ENCODE peak calls at places on chromosomes 11 and 22, in four cellular contexts. U is CD8-positive, alpha-beta T cell; R is AG04450; F is CD4-positive, alpha-beta T cell. W is an unnamed sample.

GRCh38 chr11:43681543-43681942 is 1.0 kb downstream of the HSD17B12 start:
- DNase-seq in U (no peak), F (no peak), R (no peak), W (no peak)

GRCh38 chr11:95699631-95700470 is 89.7 kb downstream of the FAM76B start:
- DNase-seq in U (no peak), F (no peak), R (no peak), W (no peak)

GRCh38 chr11:96197801-96198465 is 145.1 kb downstream of the MAML2 start:
- DNase-seq in U (no peak), R (no peak), F (no peak), W (no peak)

GRCh38 chr11:29707924-29708323 is 308.9 kb downstream of the KCNA4 start:
- DNase-seq in R (no peak), U (no peak), F (no peak), W (no peak)

GRCh38 chr22:39224550-39224949 is 20.2 kb downstream of the PDGFB start:
- DNase-seq in U (no peak), F (no peak), R (no peak), W (no peak)

GRCh38 chr11:64385953-64386704 is 27.2 kb downstream of the RPS6KA4 start:
- DNase-seq in U (peak), R (no peak), F (no peak), W (no peak)

GRCh38 chr11:65786786-65787636 is at the start of gene OVOL1:
- DNase-seq in U (peak), R (no peak), F (no peak), W (no peak)

GRCh38 chr22:25236417-25236816 is 17.0 kb downstream of the CRYBB2 start:
- DNase-seq in R (no peak), F (no peak), U (no peak), W (no peak)

GRCh38 chr11:103494491-103494890 is 385.3 kb downstream of the DYNC2H1 start:
- DNase-seq in F (no peak), R (no peak), U (no peak), W (no peak)

GRCh38 chr11:45654242-45654641 is 11.2 kb downstream of the CHST1 start:
- DNase-seq in F (no peak), U (no peak), R (no peak), W (no peak)

GRCh38 chr22:19559956-19560355 is 35.7 kb upstream of the CLDN5 start:
- DNase-seq in R (no peak), U (no peak), F (no peak), W (no peak)

GRCh38 chr11:11717064-11717725 is 95.4 kb upstream of the GALNT18 start:
- DNase-seq in R (no peak), F (no peak), U (no peak), W (peak)

GRCh38 chr22:19707347-19708322 is 6.7 kb upstream of the SEPTIN5 start:
- DNase-seq in R (no peak), F (no peak), U (no peak), W (no peak)

GRCh38 chr22:36197601-36198146 is 3.9 kb downstream of the APOL4 start:
- DNase-seq in R (no peak), U (no peak), F (no peak), W (no peak)

GRCh38 chr11:130631119-130631518 is 182.7 kb downstream of the ADAMTS15 start:
- DNase-seq in F (no peak), R (no peak), U (no peak), W (peak)

GRCh38 chr22:27752771-27753170 is 48.8 kb downstream of the MN1 start:
- DNase-seq in U (no peak), F (no peak), R (no peak), W (peak)

GRCh38 chr22:36470994-36471331 is 10.5 kb downstream of the TXN2 start:
- DNase-seq in F (no peak), U (no peak), R (no peak), W (no peak)

GRCh38 chr22:43826142-43827093 is 14.3 kb upstream of the EFCAB6 start:
- DNase-seq in F (no peak), R (no peak), U (no peak), W (peak)

GRCh38 chr11:19777342-19778102 is 64.9 kb downstream of the NAV2 start:
- DNase-seq in F (no peak), U (no peak), R (peak), W (no peak)

GRCh38 chr11:14789879-14790484 is 102.0 kb downstream of the CYP2R1 start:
- DNase-seq in R (no peak), F (no peak), U (no peak), W (no peak)

GRCh38 chr11:66082936-66083698 is 13.0 kb downstream of the PACS1 start:
- DNase-seq in U (no peak), F (no peak), R (no peak), W (no peak)

GRCh38 chr22:49258107-49259010 is 569.3 kb downstream of the BRD1 start:
- DNase-seq in U (no peak), R (no peak), F (no peak), W (no peak)

GRCh38 chr22:17578129-17578754 is 14.9 kb downstream of the SLC25A18 start:
- DNase-seq in F (no peak), U (no peak), R (no peak), W (no peak)

GRCh38 chr11:403021-403760 is 9.2 kb downstream of the PKP3 start:
- DNase-seq in R (no peak), F (no peak), U (no peak), W (no peak)

GRCh38 chr11:77035580-77035979 is 1.4 kb downstream of the B3GNT6 start:
- DNase-seq in R (no peak), F (no peak), U (no peak), W (no peak)

GRCh38 chr22:25182131-25183110 is 17.2 kb upstream of the CRYBB3 start:
- DNase-seq in R (no peak), F (no peak), U (no peak), W (no peak)

GRCh38 chr11:68455485-68455884 is 5.1 kb upstream of the PPP6R3 start:
- DNase-seq in F (no peak), R (no peak), U (no peak), W (no peak)

GRCh38 chr22:49815641-49816071 is 12.0 kb downstream of the BRD1 start:
- DNase-seq in F (no peak), R (no peak), U (no peak), W (no peak)

GRCh38 chr11:63871962-63872832 is 33.3 kb downstream of the MARK2 start:
- DNase-seq in F (peak), U (peak), R (peak), W (peak)

GRCh38 chr11:1936781-1937615 is 10.1 kb upstream of the MRPL23 start:
- DNase-seq in R (no peak), F (no peak), U (no peak), W (no peak)

GRCh38 chr11:131465746-131466145 is 95.3 kb downstream of the NTM start:
- DNase-seq in R (no peak), U (no peak), F (no peak), W (no peak)

GRCh38 chr11:22625448-22626287 is at the start of gene FANCF:
- DNase-seq in F (peak), R (peak), U (peak), W (peak)

GRCh38 chr11:117186431-117186761 is 7.9 kb downstream of the SIDT2 start:
- DNase-seq in U (no peak), F (no peak), R (no peak), W (no peak)

GRCh38 chr11:128776434-128777284 is 82.8 kb downstream of the FLI1 start:
- DNase-seq in F (peak), R (no peak), U (peak), W (no peak)

GRCh38 chr11:68847395-68847794 is 5.7 kb upstream of the CPT1A start:
- DNase-seq in R (no peak), U (no peak), F (no peak), W (no peak)

DNA sequence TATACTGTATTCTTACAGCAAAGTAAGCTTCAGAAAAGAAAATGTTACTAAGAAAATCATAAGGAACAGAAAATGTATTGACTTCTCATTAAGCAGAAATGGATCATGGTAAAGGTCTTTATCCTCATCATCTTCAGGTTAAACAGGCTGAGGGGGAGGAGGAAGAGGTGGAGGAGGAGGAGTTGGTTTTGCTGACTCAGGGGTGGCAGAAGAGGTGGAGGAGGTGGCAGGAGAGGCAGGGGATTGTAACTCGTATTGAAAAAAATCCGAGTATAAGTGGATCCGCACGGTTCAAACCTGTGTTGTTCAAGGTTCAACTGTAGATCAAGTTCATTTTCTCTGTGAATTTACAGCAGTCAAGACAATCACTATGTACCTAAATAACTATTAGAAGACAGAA is 13.0 kb downstream of the GLB1L3 start:
- DNase-seq in U (no peak), F (no peak), R (no peak), W (no peak)
- H3K27ac ChIP-seq in U (no peak), F (no peak), R (no peak), W (no peak)

GRCh38 chr11:67409261-67409666 is 5.4 kb downstream of the TBC1D10C start:
- DNase-seq in U (peak), R (no peak), F (peak), W (no peak)

GRCh38 chr11:67410369-67410831 is 5.1 kb upstream of the CARNS1 start:
- DNase-seq in F (no peak), R (no peak), U (no peak), W (no peak)

GRCh38 chr11:67408437-67409200 is 4.7 kb downstream of the TBC1D10C start:
- DNase-seq in F (no peak), U (peak), R (no peak), W (no peak)

GRCh38 chr11:67410984-67411784 is 4.3 kb upstream of the CARNS1 start:
- DNase-seq in U (no peak), F (no peak), R (no peak), W (no peak)

GRCh38 chr11:67409781-67410368 is 5.6 kb upstream of the CARNS1 start:
- DNase-seq in U (no peak), R (no peak), F (no peak), W (no peak)
- H3K27ac ChIP-seq in U (peak), R (no peak), F (peak), W (no peak)

DNA sequence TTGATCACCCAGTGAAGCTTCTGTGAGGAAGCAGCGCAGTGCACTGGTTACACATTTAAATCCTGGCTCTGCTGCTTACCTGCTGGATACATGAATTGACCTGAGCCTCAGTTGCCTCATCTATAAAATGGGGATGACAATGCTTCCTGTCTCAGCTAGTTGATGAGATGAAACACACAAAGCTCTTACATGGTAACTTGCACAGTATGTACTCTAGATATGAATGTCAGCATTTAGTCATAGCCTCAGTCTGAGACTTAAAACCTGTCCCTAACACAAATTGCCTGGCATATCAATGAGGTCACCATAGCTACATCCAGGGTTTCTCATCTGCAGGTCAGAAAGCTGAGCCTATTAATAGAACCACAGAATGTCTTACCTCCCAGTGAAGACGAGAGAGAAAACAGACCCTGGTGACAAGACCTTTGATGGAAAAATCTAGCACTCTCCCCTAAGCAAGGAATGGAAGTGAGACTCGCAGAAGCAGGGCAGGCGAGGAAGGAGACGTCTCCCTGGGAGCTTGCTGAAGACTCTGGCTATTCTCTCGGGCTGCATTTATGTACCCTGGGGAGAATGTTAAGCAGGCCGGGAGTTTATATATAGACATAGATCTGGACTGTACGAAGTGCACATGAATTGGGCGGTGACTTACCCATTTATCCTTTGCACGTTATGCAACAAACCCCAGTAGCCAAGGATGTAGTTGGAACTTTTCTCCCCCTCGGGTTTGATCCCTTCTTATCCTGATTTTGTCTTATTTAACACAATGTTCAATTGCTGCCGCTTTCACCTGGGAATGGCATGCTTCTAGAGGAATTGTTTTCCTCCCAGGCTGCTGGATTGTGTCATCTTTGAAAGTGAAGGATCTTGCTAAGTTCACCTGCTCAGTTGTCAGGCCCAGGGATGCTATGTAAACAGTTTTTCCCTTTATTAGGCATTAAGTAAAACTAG is 18.0 kb downstream of the SDHAF2 start:
- DNase-seq in R (no peak), U (no peak), F (no peak), W (no peak)
- H3K27ac ChIP-seq in R (no peak), U (no peak), F (no peak), W (no peak)

GRCh38 chr11:47504910-47505309 is 48.0 kb downstream of the CELF1 start:
- DNase-seq in U (no peak), F (no peak), R (no peak), W (no peak)
- H3K27ac ChIP-seq in U (no peak), F (no peak), R (no peak), W (no peak)